ENCODE peak calls at places on chromosome 14, in eight cellular contexts. N, I, D, L, F, K, M and J are unnamed samples.

GRCh38 chr14:91078095-91078737 is 17.8 kb upstream of the RPS6KA5 start:
- DNase-seq in N (no peak), I (no peak), D (no peak), L (no peak), F (peak), K (no peak), M (no peak), J (no peak)

GRCh38 chr14:61860294-61860918 is 98.2 kb downstream of the SNAPC1 start:
- DNase-seq in N (no peak), I (no peak), D (peak), L (no peak), F (peak), K (peak), M (no peak), J (peak)

GRCh38 chr14:93186461-93186860 is 1.3 kb downstream of the LYSET start:
- DNase-seq in N (no peak), I (no peak), D (no peak), L (no peak), F (no peak), K (no peak), M (no peak), J (no peak)

GRCh38 chr14:32802295-32802694 is 136.4 kb upstream of the NPAS3 start:
- DNase-seq in N (no peak), I (no peak), D (no peak), L (no peak), F (no peak), K (no peak), M (no peak), J (no peak)

GRCh38 chr14:26808407-26808806 is 210.6 kb upstream of the NOVA1 start:
- DNase-seq in N (no peak), I (no peak), D (no peak), L (no peak), F (no peak), K (no peak), M (no peak), J (no peak)

GRCh38 chr14:33959692-33960151 is 8.8 kb upstream of the EGLN3 start:
- DNase-seq in N (no peak), I (no peak), D (no peak), L (no peak), F (no peak), K (no peak), M (no peak), J (no peak)

GRCh38 chr14:101458536-101459391 is 102.5 kb upstream of the DIO3 start:
- DNase-seq in N (no peak), I (no peak), D (no peak), L (no peak), F (no peak), K (no peak), M (no peak), J (no peak)

GRCh38 chr14:61203059-61203753 is 77.9 kb downstream of the TMEM30B start:
- DNase-seq in N (no peak), I (no peak), D (no peak), L (no peak), F (no peak), K (no peak), M (no peak), J (no peak)

GRCh38 chr14:94109915-94110250 is 653 bp upstream of the IFI27 start:
- DNase-seq in N (no peak), I (no peak), D (no peak), L (no peak), F (no peak), K (no peak), M (no peak), J (no peak)

GRCh38 chr14:42687421-42687820 is 1080.7 kb downstream of the LRFN5 start:
- DNase-seq in N (no peak), I (no peak), D (no peak), L (no peak), F (no peak), K (no peak), M (no peak), J (no peak)

GRCh38 chr14:51562816-51563215 is 88.9 kb upstream of the FRMD6 start:
- DNase-seq in N (no peak), I (no peak), D (peak), L (no peak), F (no peak), K (no peak), M (no peak), J (no peak)

GRCh38 chr14:67636361-67636919 is 16.7 kb downstream of the ARG2 start:
- DNase-seq in N (no peak), I (no peak), D (no peak), L (no peak), F (peak), K (no peak), M (no peak), J (no peak)

GRCh38 chr14:104435147-104436046 is 144.2 kb upstream of the C14orf180 start:
- DNase-seq in N (no peak), I (no peak), D (no peak), L (no peak), F (peak), K (no peak), M (no peak), J (no peak)

GRCh38 chr14:104844306-104845032 is 20.6 kb upstream of the CEP170B start:
- DNase-seq in N (no peak), I (no peak), D (no peak), L (no peak), F (peak), K (no peak), M (no peak), J (no peak)

GRCh38 chr14:31572955-31573354 is 11.8 kb downstream of the NUBPL start:
- DNase-seq in N (no peak), I (no peak), D (no peak), L (no peak), F (no peak), K (no peak), M (no peak), J (no peak)

GRCh38 chr14:51846631-51847488 is 13.6 kb upstream of the GNG2 start:
- DNase-seq in N (peak), I (no peak), D (peak), L (no peak), F (peak), K (peak), M (no peak), J (peak)

GRCh38 chr14:106821119-106821518 is 1294.7 kb downstream of the TMEM121 start:
- DNase-seq in N (no peak), I (no peak), D (no peak), L (no peak), F (no peak), K (no peak), M (no peak), J (no peak)

GRCh38 chr14:94110552-94111181 is at the start of gene IFI27:
- DNase-seq in N (peak), I (peak), D (no peak), L (peak), F (no peak), K (peak), M (no peak), J (peak)

GRCh38 chr14:20440882-20441281 is 4.9 kb upstream of the KLHL33 start:
- DNase-seq in N (no peak), I (no peak), D (peak), L (no peak), F (no peak), K (no peak), M (no peak), J (no peak)

GRCh38 chr14:52015411-52016030 is 26.2 kb downstream of the RTRAF start:
- DNase-seq in N (no peak), I (no peak), D (peak), L (no peak), F (no peak), K (peak), M (no peak), J (no peak)

GRCh38 chr14:23865502-23865901 is 88.1 kb upstream of the DHRS4 start:
- DNase-seq in N (no peak), I (no peak), D (no peak), L (no peak), F (no peak), K (no peak), M (peak), J (no peak)

GRCh38 chr14:98714604-98715003 is 557.4 kb downstream of the BCL11B start:
- DNase-seq in N (no peak), I (no peak), D (no peak), L (no peak), F (no peak), K (no peak), M (no peak), J (no peak)
- TF ChIP-seq CTCF in N (no peak), I (no peak), D (no peak), L (no peak), F (no peak), K (no peak), M (no peak), J (no peak)

GRCh38 chr14:75804570-75805275 is 143.7 kb downstream of the TTLL5 start:
- DNase-seq in N (no peak), I (no peak), D (no peak), L (no peak), F (no peak), K (no peak), M (no peak), J (no peak)

GRCh38 chr14:75806247-75806876 is 145.3 kb downstream of the TTLL5 start:
- DNase-seq in N (no peak), I (no peak), D (no peak), L (no peak), F (no peak), K (peak), M (no peak), J (no peak)

GRCh38 chr14:75805646-75806045 is 144.6 kb downstream of the TTLL5 start:
- DNase-seq in N (no peak), I (no peak), D (no peak), L (no peak), F (no peak), K (no peak), M (no peak), J (no peak)

GRCh38 chr14:75803768-75804167 is 142.7 kb downstream of the TTLL5 start:
- DNase-seq in N (no peak), I (no peak), D (no peak), L (no peak), F (no peak), K (no peak), M (no peak), J (no peak)

DNA sequence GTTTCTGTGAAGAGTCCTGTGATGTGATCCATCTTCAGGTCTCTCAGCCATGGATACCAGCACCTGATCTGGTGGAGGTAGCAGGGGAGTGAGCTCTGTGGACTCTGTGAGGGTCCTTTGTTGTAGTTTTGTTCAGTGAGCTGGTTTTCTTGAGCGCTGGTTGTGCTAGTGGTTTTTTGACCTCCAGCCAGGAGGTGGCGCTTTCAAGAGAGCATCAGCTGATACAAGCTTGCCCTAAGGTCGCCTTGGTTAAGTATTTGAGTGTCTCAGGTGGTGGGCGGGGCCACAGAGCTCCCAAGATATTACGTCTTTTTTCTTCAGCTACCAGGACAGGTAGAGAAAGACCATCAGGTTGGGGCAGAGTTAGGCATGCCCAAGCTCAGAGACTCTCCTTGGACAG is 139.7 kb downstream of the TTLL5 start:
- DNase-seq in N (no peak), I (no peak), D (no peak), L (no peak), F (no peak), K (no peak), M (no peak), J (no peak)
- TF ChIP-seq CTCF in N (no peak), I (peak), D (peak), L (no peak), F (no peak), K (peak), M (peak), J (no peak)

DNA sequence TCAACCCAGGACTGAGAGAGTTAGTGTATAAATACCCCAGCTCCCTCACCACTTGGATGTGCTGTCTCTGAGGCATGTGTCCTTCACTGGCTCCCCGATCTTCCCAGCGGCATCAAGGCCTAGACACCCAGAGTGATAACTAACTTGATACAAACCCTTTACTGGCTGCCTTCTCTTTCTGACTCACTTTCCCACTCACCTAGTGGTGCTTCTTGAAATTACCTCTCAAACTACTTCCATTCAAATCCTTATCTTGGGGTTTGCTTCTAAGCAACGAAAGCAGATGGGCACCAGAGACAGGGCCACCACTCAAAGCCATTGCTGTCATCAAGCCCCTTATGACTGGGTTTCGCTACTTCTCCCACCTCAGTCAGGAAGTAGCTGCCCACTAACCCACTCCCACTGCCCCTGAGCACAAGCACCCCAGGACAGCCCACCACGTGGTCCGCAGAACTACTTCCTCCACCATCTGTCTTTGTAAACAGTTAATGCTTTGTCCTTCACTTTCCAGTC is 17.2 kb downstream of the ZFP36L1 start:
- DNase-seq in N (no peak), I (no peak), D (no peak), L (no peak), F (no peak), K (no peak), M (no peak), J (no peak)
- TF ChIP-seq CTCF in N (no peak), I (peak), D (no peak), L (no peak), F (no peak), K (no peak), M (peak), J (no peak)

GRCh38 chr14:36313898-36314297 is 6.5 kb downstream of the MBIP start:
- DNase-seq in N (no peak), I (no peak), D (no peak), L (no peak), F (no peak), K (no peak), M (no peak), J (no peak)
- TF ChIP-seq CTCF in N (no peak), I (peak), D (no peak), L (no peak), F (no peak), K (no peak), M (no peak), J (no peak)

GRCh38 chr14:80586116-80586515 is 355.4 kb downstream of the CEP128 start:
- DNase-seq in N (no peak), I (no peak), D (no peak), L (no peak), F (no peak), K (no peak), M (no peak), J (no peak)
- TF ChIP-seq CTCF in N (no peak), I (no peak), D (no peak), L (no peak), F (no peak), K (no peak), M (peak), J (no peak)

GRCh38 chr14:54724123-54724522 is 157.2 kb downstream of the SAMD4A start:
- DNase-seq in N (no peak), I (no peak), D (no peak), L (no peak), F (no peak), K (no peak), M (no peak), J (no peak)

GRCh38 chr14:54724772-54725325 is 157.9 kb downstream of the SAMD4A start:
- DNase-seq in N (no peak), I (no peak), D (no peak), L (no peak), F (no peak), K (no peak), M (no peak), J (no peak)

GRCh38 chr14:54725998-54726397 is 159.1 kb downstream of the SAMD4A start:
- DNase-seq in N (no peak), I (no peak), D (no peak), L (no peak), F (no peak), K (no peak), M (no peak), J (no peak)

GRCh38 chr14:54719406-54719805 is 152.5 kb downstream of the SAMD4A start:
- DNase-seq in N (no peak), I (no peak), D (no peak), L (no peak), F (no peak), K (no peak), M (no peak), J (no peak)

GRCh38 chr14:54722791-54723432 is 156.0 kb downstream of the SAMD4A start:
- DNase-seq in N (no peak), I (no peak), D (peak), L (no peak), F (no peak), K (no peak), M (peak), J (peak)
- TF ChIP-seq CTCF in N (no peak), I (peak), D (peak), L (no peak), F (no peak), K (peak), M (peak), J (no peak)

DNA sequence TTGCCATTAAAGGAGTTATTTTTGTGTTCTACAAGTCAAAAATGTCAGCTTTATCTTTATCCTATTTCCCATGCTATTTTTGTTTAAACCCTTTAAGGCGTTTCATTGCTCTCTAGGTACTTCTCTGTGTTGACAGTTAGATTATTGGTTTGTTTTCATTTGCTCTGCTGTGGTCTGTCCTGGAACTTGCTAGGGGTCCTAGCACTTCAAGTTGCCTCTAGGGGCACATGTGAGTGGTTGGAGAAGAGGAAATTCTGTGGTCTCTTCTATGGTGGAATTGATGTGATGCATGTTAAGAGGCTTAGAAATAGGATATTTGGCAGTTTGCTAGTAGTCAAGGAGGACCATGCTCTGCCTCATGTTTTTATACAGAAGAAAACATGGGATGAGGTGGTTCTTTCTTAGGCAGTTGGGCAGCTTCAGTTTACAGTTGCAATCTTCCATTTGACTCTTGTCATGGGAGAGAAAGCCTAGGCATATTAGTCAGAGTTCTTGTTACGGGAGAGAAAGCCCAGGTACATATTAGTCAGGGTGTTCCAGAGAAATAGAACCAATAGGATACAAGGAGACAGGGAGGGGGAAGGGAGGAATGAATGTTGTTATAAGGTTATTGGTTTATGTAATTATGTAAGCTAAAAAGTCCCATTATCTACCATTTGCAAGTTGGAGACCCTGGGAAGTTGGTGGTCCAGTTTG is 14.4 kb downstream of the TTLL5 start:
- DNase-seq in N (no peak), I (peak), D (no peak), L (no peak), F (no peak), K (no peak), M (no peak), J (no peak)
- TF ChIP-seq CTCF in N (no peak), I (peak), D (peak), L (no peak), F (no peak), K (no peak), M (peak), J (no peak)

GRCh38 chr14:53401646-53402045 is 248.5 kb upstream of the DDHD1 start:
- DNase-seq in N (no peak), I (no peak), D (peak), L (no peak), F (no peak), K (no peak), M (no peak), J (no peak)

GRCh38 chr14:53399057-53399456 is 245.9 kb upstream of the DDHD1 start:
- DNase-seq in N (no peak), I (no peak), D (peak), L (no peak), F (no peak), K (no peak), M (no peak), J (no peak)
- TF ChIP-seq CTCF in N (no peak), I (peak), D (peak), L (no peak), F (no peak), K (no peak), M (peak), J (no peak)

GRCh38 chr14:44652640-44653039 is 145.6 kb upstream of the FSCB start:
- DNase-seq in N (no peak), I (no peak), D (no peak), L (no peak), F (no peak), K (no peak), M (no peak), J (no peak)

GRCh38 chr14:44657153-44657552 is 150.1 kb upstream of the FSCB start:
- DNase-seq in N (no peak), I (no peak), D (no peak), L (no peak), F (no peak), K (no peak), M (no peak), J (no peak)

GRCh38 chr14:44658389-44658696 is 151.3 kb upstream of the FSCB start:
- DNase-seq in N (no peak), I (no peak), D (no peak), L (no peak), F (no peak), K (no peak), M (no peak), J (no peak)

GRCh38 chr14:44662250-44662891 is 155.3 kb upstream of the FSCB start:
- DNase-seq in N (no peak), I (no peak), D (no peak), L (no peak), F (no peak), K (no peak), M (no peak), J (no peak)

DNA sequence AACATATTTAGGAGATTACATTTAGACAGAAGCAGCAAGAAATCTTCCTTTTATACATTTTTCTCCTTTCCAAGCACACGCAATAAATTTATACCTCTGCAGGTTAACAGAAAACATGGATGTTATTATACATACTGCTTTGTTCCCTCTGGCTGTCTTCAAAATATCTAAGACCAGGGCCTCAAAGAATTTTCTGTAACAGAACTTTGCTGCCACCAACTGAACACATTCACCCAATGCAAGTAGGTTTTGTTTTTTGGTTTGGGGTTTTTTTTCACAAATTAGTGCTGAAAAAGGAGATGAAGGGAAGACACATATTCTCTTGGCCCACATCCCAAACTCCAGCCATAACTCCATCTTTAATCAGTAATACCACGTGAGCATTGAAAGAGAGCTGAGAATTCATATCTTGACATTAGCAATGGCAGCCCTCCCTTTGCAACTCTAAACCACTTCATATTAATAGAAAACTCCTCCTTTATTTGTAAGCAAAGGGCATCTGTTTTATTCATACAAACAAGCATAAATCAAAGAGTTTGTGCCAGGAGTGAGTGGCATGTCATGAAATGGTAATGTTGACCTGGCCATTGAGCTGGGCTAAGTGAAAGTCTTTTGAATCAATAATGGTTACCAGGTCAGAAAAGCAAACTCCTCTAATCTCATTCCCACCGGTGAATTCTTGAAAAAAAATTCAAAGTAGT is 150.8 kb upstream of the FSCB start:
- DNase-seq in N (no peak), I (no peak), D (no peak), L (no peak), F (no peak), K (no peak), M (peak), J (no peak)
- TF ChIP-seq CTCF in N (peak), I (peak), D (peak), L (peak), F (no peak), K (peak), M (peak), J (no peak)